ENCODE peak calls at places on chromosomes 5 and 9, in four cellular contexts. One of them, this sample, is unnamed.
A peak's percentile ranks its signal among the peaks of the same experiment; 100 is the strongest.

GRCh38 chr5:124519396-124519795 is 227.0 kb downstream of the ZNF608 start:
- DNase-seq in left lung: no peak
- DNase-seq in endothelial cell: no peak
- DNase-seq in left ventricle myocardium inferior: no peak
- DNase-seq in this sample: no peak

GRCh38 chr5:145776886-145777285 is 58.3 kb downstream of the PRELID2 start:
- DNase-seq in left lung: no peak
- DNase-seq in endothelial cell: no peak
- DNase-seq in left ventricle myocardium inferior: no peak
- DNase-seq in this sample: no peak

GRCh38 chr5:80784451-80784850 is 129.7 kb upstream of the DHFR start:
- DNase-seq in left lung: no peak
- DNase-seq in endothelial cell: no peak
- DNase-seq in left ventricle myocardium inferior: no peak
- DNase-seq in this sample: no peak

GRCh38 chr5:81023261-81024015 is 63.3 kb downstream of the RASGRF2 start:
- DNase-seq in left lung: no peak
- DNase-seq in endothelial cell: no peak
- DNase-seq in left ventricle myocardium inferior: no peak
- DNase-seq in this sample: no peak

GRCh38 chr9:23587433-23587832 is 238.6 kb downstream of the ELAVL2 start:
- DNase-seq in left lung: no peak
- DNase-seq in endothelial cell: no peak
- DNase-seq in left ventricle myocardium inferior: peak; percentile 86
- DNase-seq in this sample: no peak

GRCh38 chr5:139863361-139863760 is 67.8 kb downstream of the PSD2 start:
- DNase-seq in left lung: peak; percentile 73
- DNase-seq in endothelial cell: no peak
- DNase-seq in left ventricle myocardium inferior: peak; percentile 82
- DNase-seq in this sample: no peak

GRCh38 chr5:150341989-150342388 is 15.5 kb upstream of the TCOF1 start:
- DNase-seq in left lung: no peak
- DNase-seq in endothelial cell: no peak
- DNase-seq in left ventricle myocardium inferior: no peak
- DNase-seq in this sample: no peak

GRCh38 chr9:131731237-131731995 is 8.5 kb downstream of the RAPGEF1 start:
- DNase-seq in left lung: no peak
- DNase-seq in endothelial cell: no peak
- DNase-seq in left ventricle myocardium inferior: no peak
- DNase-seq in this sample: no peak

GRCh38 chr5:176549871-176550270 is 729 bp downstream of the CDHR2 start:
- DNase-seq in left lung: no peak
- DNase-seq in endothelial cell: no peak
- DNase-seq in left ventricle myocardium inferior: no peak
- DNase-seq in this sample: no peak

GRCh38 chr5:146426853-146427618 is 20.1 kb upstream of the TCERG1 start:
- DNase-seq in left lung: no peak
- DNase-seq in endothelial cell: no peak
- DNase-seq in left ventricle myocardium inferior: no peak
- DNase-seq in this sample: no peak

GRCh38 chr9:38145526-38146053 is 76.6 kb upstream of the SHB start:
- DNase-seq in left lung: no peak
- DNase-seq in endothelial cell: no peak
- DNase-seq in left ventricle myocardium inferior: no peak
- DNase-seq in this sample: no peak

GRCh38 chr9:16869961-16870605 is 387 bp downstream of the BNC2 start:
- DNase-seq in left lung: no peak
- DNase-seq in endothelial cell: no peak
- DNase-seq in left ventricle myocardium inferior: no peak
- DNase-seq in this sample: peak; percentile 10

GRCh38 chr9:99807276-99807852 is 14.3 kb upstream of the NR4A3 start:
- DNase-seq in left lung: no peak
- DNase-seq in endothelial cell: peak; percentile 68
- DNase-seq in left ventricle myocardium inferior: peak; percentile 48
- DNase-seq in this sample: peak; percentile 53

GRCh38 chr5:150153957-150154617 is 1.6 kb downstream of the PDGFRB start:
- DNase-seq in left lung: no peak
- DNase-seq in endothelial cell: no peak
- DNase-seq in left ventricle myocardium inferior: no peak
- DNase-seq in this sample: no peak

GRCh38 chr5:89042746-89043145 is 159.8 kb upstream of the MEF2C start:
- DNase-seq in left lung: no peak
- DNase-seq in endothelial cell: no peak
- DNase-seq in left ventricle myocardium inferior: no peak
- DNase-seq in this sample: no peak

GRCh38 chr5:56829137-56829536 is 13.8 kb downstream of the MAP3K1 start:
- DNase-seq in left lung: no peak
- DNase-seq in endothelial cell: no peak
- DNase-seq in left ventricle myocardium inferior: no peak
- DNase-seq in this sample: no peak

GRCh38 chr5:124262443-124262842 is 484.0 kb downstream of the ZNF608 start:
- DNase-seq in left lung: no peak
- DNase-seq in endothelial cell: no peak
- DNase-seq in left ventricle myocardium inferior: no peak
- DNase-seq in this sample: peak; percentile 6

GRCh38 chr9:78236511-78236950 is 656 bp downstream of the CEP78 start:
- DNase-seq in left lung: no peak
- DNase-seq in endothelial cell: no peak
- DNase-seq in left ventricle myocardium inferior: no peak
- DNase-seq in this sample: no peak

GRCh38 chr5:97534166-97534565 is 351.1 kb upstream of the RIOK2 start:
- DNase-seq in left lung: no peak
- DNase-seq in endothelial cell: peak; percentile 31
- DNase-seq in left ventricle myocardium inferior: no peak
- DNase-seq in this sample: peak; percentile 14

DNA sequence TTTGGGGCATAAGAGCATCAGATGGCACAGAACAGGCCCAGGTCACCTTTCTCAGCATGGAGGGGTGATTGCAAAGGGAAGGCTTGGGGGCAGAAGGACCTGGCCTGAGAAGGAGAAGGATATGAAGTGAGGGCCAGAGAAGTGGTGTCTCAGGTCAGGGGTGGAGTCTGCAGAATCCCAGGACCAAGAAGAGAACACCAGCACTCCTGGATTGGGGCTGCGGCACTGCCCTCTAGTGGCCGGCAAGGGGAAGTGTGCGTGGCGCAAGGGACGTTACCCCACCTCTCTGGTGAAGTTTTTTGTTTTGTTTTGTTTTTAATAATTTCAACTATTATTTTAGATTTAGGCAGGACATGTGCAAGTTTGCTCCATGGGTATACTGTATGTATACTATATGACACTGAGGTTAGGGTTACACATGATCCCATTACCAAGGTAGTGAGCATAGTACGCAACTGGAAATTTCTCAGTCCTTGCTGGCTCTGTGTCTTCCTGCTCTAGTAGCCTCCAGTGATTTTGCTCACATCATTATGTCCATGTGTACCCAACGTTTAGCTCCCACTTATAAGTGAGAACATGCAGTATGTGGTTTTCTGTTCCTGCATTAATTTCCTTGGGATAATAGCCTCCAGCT is 1548.6 kb downstream of the EFNA5 start:
- DNase-seq in left lung: peak; percentile 47
- DNase-seq in endothelial cell: peak; percentile 51
- DNase-seq in left ventricle myocardium inferior: no peak
- DNase-seq in this sample: peak; percentile 28
- TF ChIP-seq CTCF in left lung: peak; percentile 32
- TF ChIP-seq CTCF in endothelial cell: peak; percentile 93
- TF ChIP-seq CTCF in left ventricle myocardium inferior: peak; percentile 41
- TF ChIP-seq CTCF in this sample: peak; percentile 73

GRCh38 chr5:153400931-153401330 is 89.5 kb upstream of the GRIA1 start:
- DNase-seq in left lung: no peak
- DNase-seq in endothelial cell: no peak
- DNase-seq in left ventricle myocardium inferior: no peak
- DNase-seq in this sample: no peak

GRCh38 chr5:153403470-153403869 is 87.0 kb upstream of the GRIA1 start:
- DNase-seq in left lung: no peak
- DNase-seq in endothelial cell: no peak
- DNase-seq in left ventricle myocardium inferior: no peak
- DNase-seq in this sample: no peak

GRCh38 chr5:153404747-153405146 is 85.7 kb upstream of the GRIA1 start:
- DNase-seq in left lung: no peak
- DNase-seq in endothelial cell: no peak
- DNase-seq in left ventricle myocardium inferior: no peak
- DNase-seq in this sample: no peak

DNA sequence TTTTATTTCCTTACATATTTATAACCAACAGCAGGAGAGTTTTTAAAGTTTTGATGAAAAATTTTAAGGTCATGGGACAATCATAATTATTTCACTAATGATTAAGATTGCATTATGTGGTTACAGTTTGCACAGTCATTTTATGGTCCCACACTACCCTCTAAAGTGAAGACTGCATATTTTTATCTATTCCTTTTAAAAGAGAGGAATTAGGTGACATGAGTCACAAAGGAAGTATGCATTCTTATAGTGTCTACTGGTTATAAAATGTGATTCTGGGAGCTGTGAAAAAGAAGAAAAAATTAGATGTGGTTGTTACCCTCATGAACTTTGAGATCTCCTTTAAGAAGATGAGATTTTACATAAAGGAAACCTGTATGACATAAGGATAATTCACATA is 87.9 kb upstream of the GRIA1 start:
- DNase-seq in left lung: no peak
- DNase-seq in endothelial cell: no peak
- DNase-seq in left ventricle myocardium inferior: no peak
- DNase-seq in this sample: no peak
- TF ChIP-seq CTCF in left lung: no peak
- TF ChIP-seq CTCF in endothelial cell: no peak
- TF ChIP-seq CTCF in left ventricle myocardium inferior: no peak
- TF ChIP-seq CTCF in this sample: no peak

DNA sequence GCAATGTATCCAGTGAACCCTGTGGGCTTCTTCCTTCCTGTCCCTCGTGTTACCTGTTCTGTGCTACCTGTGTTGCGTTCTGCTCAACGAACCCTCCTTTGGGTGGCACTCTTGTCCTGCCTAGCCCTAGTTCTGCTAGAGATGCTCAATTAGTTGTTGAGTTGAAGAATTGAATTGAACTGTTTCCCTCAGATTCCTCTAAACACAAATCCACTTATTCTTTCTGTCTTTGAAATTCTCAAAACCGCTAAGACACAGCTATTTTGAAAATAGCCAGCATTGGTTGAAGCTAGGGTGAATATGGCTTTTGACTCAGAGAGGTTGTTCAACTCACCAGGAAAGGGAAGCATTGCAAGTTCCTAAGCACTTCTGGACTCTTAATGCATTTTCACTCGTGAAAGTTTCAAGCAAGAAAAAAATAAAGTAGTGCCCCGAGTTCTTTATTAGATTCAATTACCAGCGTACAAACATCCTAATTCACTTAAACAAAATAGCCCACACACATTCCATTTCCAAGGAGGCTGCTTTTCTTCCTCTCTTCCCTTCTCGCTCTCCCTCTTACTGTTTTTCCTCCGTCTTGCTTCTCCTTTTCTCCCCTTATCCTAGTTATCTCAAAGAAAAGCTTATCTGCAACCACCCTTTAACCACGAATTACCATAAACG is 648 bp upstream of the ITGA1 start:
- DNase-seq in left lung: no peak
- DNase-seq in endothelial cell: no peak
- DNase-seq in left ventricle myocardium inferior: no peak
- DNase-seq in this sample: no peak
- TF ChIP-seq CTCF in left lung: no peak
- TF ChIP-seq CTCF in endothelial cell: no peak
- TF ChIP-seq CTCF in left ventricle myocardium inferior: peak; percentile 46
- TF ChIP-seq CTCF in this sample: no peak

GRCh38 chr9:18837402-18837801 is 195.6 kb downstream of the SAXO1 start:
- DNase-seq in left lung: no peak
- DNase-seq in endothelial cell: no peak
- DNase-seq in left ventricle myocardium inferior: no peak
- DNase-seq in this sample: no peak
- TF ChIP-seq CTCF in left lung: no peak
- TF ChIP-seq CTCF in endothelial cell: no peak
- TF ChIP-seq CTCF in left ventricle myocardium inferior: no peak
- TF ChIP-seq CTCF in this sample: no peak

DNA sequence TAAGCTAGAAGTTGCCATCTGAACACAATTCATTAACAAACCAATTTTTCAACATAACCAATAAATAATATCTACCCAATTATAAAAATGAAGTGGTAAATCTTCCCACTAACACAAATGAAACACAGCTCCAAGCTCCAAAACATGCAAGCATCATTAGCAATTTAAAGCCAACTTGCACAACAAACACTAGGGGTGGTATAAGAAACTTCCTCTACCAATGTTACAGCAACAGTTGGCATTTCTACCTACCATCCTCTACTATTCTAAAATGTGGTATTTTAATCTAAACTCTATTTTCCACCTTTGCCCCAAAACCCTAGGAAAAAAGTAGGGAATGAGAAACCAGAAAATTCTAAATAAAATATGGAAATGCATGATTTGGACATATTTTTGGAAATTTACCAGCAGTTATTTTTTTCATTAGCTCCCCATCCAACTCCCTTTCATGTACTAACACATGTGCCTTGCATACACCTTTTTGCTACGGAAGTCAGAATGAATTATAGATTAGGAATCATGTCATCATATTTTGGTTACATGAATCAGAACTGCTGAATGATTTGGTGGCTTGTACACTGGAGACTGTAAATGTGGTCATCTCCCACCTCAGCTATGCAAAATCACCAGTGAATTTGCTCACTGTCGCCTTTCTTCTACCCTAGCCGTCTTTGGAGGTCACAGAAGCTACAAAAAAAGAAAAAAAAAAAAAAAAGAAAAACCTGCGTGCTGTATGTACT is 4.1 kb downstream of the NR6A1 start:
- DNase-seq in left lung: no peak
- DNase-seq in endothelial cell: no peak
- DNase-seq in left ventricle myocardium inferior: no peak
- DNase-seq in this sample: no peak
- TF ChIP-seq CTCF in left lung: no peak
- TF ChIP-seq CTCF in endothelial cell: no peak
- TF ChIP-seq CTCF in left ventricle myocardium inferior: no peak
- TF ChIP-seq CTCF in this sample: peak; percentile 46

DNA sequence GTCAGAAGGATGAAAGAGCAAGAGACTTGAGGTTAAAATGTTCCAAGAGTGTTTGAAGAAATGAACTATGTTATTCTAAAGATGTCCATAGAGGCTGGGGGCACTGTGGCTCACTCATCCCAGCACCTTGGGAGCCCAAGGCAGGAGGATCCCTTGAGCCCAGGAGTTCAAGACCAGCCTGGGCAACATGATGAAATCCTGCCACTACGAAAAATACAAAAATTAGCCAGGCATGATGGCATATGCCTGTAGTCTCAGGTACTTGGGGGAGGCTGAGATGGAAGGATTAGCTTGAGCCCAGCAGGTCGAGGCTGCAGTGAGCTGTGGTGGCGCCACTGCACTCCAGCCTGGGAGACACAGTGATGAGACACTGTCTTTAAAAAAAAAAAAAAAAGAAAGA is 2.7 kb downstream of the AOPEP start:
- DNase-seq in left lung: no peak
- DNase-seq in endothelial cell: no peak
- DNase-seq in left ventricle myocardium inferior: no peak
- DNase-seq in this sample: no peak
- TF ChIP-seq CTCF in left lung: no peak
- TF ChIP-seq CTCF in endothelial cell: no peak
- TF ChIP-seq CTCF in left ventricle myocardium inferior: no peak
- TF ChIP-seq CTCF in this sample: no peak

GRCh38 chr9:36905101-36906066 is 128.7 kb downstream of the PAX5 start:
- DNase-seq in left lung: peak; percentile 39
- DNase-seq in endothelial cell: no peak
- DNase-seq in left ventricle myocardium inferior: no peak
- DNase-seq in this sample: no peak
- TF ChIP-seq CTCF in left lung: no peak
- TF ChIP-seq CTCF in endothelial cell: peak; percentile 33
- TF ChIP-seq CTCF in left ventricle myocardium inferior: no peak
- TF ChIP-seq CTCF in this sample: peak; percentile 27